ENCODE peak calls at places on chromosomes 4 and X, in nine cellular contexts. One of them, this sample, is unnamed.

GRCh38 chr4:17778431-17778830 is 3.0 kb downstream of the FAM184B start:
- DNase-seq in heart left ventricle: no peak
- DNase-seq in ELR: no peak
- DNase-seq in uterus: no peak
- DNase-seq in kidney epithelial cell: no peak
- DNase-seq in aorta: no peak
- DNase-seq in NCI-H1092: no peak
- DNase-seq in pancreas: no peak
- DNase-seq in stimulated activated CD4-positive, alpha-beta T cell treated with anti-CD3 and anti-CD28 coated beads, Interleukin-1b, Interleukin-23, amount 100 ng/mL, for 1 hour: no peak
- DNase-seq in this sample: no peak

GRCh38 chr4:7519638-7520373 is 85.1 kb upstream of the PSAPL1 start:
- DNase-seq in aorta: no peak
- DNase-seq in ELR: no peak
- DNase-seq in heart left ventricle: no peak
- DNase-seq in uterus: no peak
- DNase-seq in kidney epithelial cell: no peak
- DNase-seq in pancreas: no peak
- DNase-seq in stimulated activated CD4-positive, alpha-beta T cell treated with anti-CD3 and anti-CD28 coated beads, Interleukin-1b, Interleukin-23, amount 100 ng/mL, for 1 hour: no peak
- DNase-seq in NCI-H1092: no peak
- DNase-seq in this sample: no peak

GRCh38 chr4:142703694-142704309 is 142.3 kb downstream of the INPP4B start:
- DNase-seq in pancreas: no peak
- DNase-seq in NCI-H1092: no peak
- DNase-seq in aorta: no peak
- DNase-seq in heart left ventricle: no peak
- DNase-seq in kidney epithelial cell: no peak
- DNase-seq in stimulated activated CD4-positive, alpha-beta T cell treated with anti-CD3 and anti-CD28 coated beads, Interleukin-1b, Interleukin-23, amount 100 ng/mL, for 1 hour: no peak
- DNase-seq in ELR: no peak
- DNase-seq in uterus: no peak
- DNase-seq in this sample: no peak

GRCh38 chr4:38166768-38167167 is 206.6 kb downstream of the PTTG2 start:
- DNase-seq in uterus: no peak
- DNase-seq in aorta: no peak
- DNase-seq in ELR: no peak
- DNase-seq in pancreas: no peak
- DNase-seq in NCI-H1092: no peak
- DNase-seq in heart left ventricle: no peak
- DNase-seq in kidney epithelial cell: no peak
- DNase-seq in stimulated activated CD4-positive, alpha-beta T cell treated with anti-CD3 and anti-CD28 coated beads, Interleukin-1b, Interleukin-23, amount 100 ng/mL, for 1 hour: no peak
- DNase-seq in this sample: no peak

GRCh38 chrX:129522184-129523059 is 868 bp downstream of the SMARCA1 start:
- DNase-seq in heart left ventricle: peak
- DNase-seq in pancreas: peak
- DNase-seq in NCI-H1092: peak
- DNase-seq in stimulated activated CD4-positive, alpha-beta T cell treated with anti-CD3 and anti-CD28 coated beads, Interleukin-1b, Interleukin-23, amount 100 ng/mL, for 1 hour: no peak
- DNase-seq in kidney epithelial cell: no peak
- DNase-seq in uterus: peak
- DNase-seq in aorta: peak
- DNase-seq in ELR: peak
- DNase-seq in this sample: peak

GRCh38 chr4:140755811-140756291 is 334 bp downstream of the TBC1D9 start:
- DNase-seq in NCI-H1092: peak
- DNase-seq in pancreas: peak
- DNase-seq in heart left ventricle: peak
- DNase-seq in stimulated activated CD4-positive, alpha-beta T cell treated with anti-CD3 and anti-CD28 coated beads, Interleukin-1b, Interleukin-23, amount 100 ng/mL, for 1 hour: no peak
- DNase-seq in uterus: peak
- DNase-seq in aorta: peak
- DNase-seq in ELR: peak
- DNase-seq in kidney epithelial cell: no peak
- DNase-seq in this sample: peak

GRCh38 chr4:87088188-87088587 is 132.2 kb downstream of the KLHL8 start:
- DNase-seq in ELR: no peak
- DNase-seq in aorta: no peak
- DNase-seq in pancreas: no peak
- DNase-seq in NCI-H1092: no peak
- DNase-seq in stimulated activated CD4-positive, alpha-beta T cell treated with anti-CD3 and anti-CD28 coated beads, Interleukin-1b, Interleukin-23, amount 100 ng/mL, for 1 hour: no peak
- DNase-seq in kidney epithelial cell: no peak
- DNase-seq in heart left ventricle: no peak
- DNase-seq in uterus: no peak
- DNase-seq in this sample: no peak

GRCh38 chrX:10574663-10575062 is 45.7 kb downstream of the MID1 start:
- DNase-seq in heart left ventricle: no peak
- DNase-seq in stimulated activated CD4-positive, alpha-beta T cell treated with anti-CD3 and anti-CD28 coated beads, Interleukin-1b, Interleukin-23, amount 100 ng/mL, for 1 hour: no peak
- DNase-seq in uterus: no peak
- DNase-seq in NCI-H1092: no peak
- DNase-seq in ELR: peak
- DNase-seq in kidney epithelial cell: peak
- DNase-seq in pancreas: no peak
- DNase-seq in aorta: no peak
- DNase-seq in this sample: no peak

GRCh38 chr4:12486995-12487394 is 997.1 kb downstream of the RAB28 start:
- DNase-seq in NCI-H1092: no peak
- DNase-seq in uterus: no peak
- DNase-seq in ELR: no peak
- DNase-seq in pancreas: no peak
- DNase-seq in stimulated activated CD4-positive, alpha-beta T cell treated with anti-CD3 and anti-CD28 coated beads, Interleukin-1b, Interleukin-23, amount 100 ng/mL, for 1 hour: no peak
- DNase-seq in kidney epithelial cell: no peak
- DNase-seq in heart left ventricle: no peak
- DNase-seq in aorta: no peak
- DNase-seq in this sample: no peak

GRCh38 chr4:770022-770421 is 55.9 kb downstream of the CPLX1 start:
- DNase-seq in ELR: peak
- DNase-seq in kidney epithelial cell: no peak
- DNase-seq in uterus: no peak
- DNase-seq in heart left ventricle: peak
- DNase-seq in stimulated activated CD4-positive, alpha-beta T cell treated with anti-CD3 and anti-CD28 coated beads, Interleukin-1b, Interleukin-23, amount 100 ng/mL, for 1 hour: no peak
- DNase-seq in aorta: no peak
- DNase-seq in pancreas: peak
- DNase-seq in NCI-H1092: no peak
- DNase-seq in this sample: no peak

GRCh38 chr4:42478941-42479340 is 81.7 kb downstream of the SHISA3 start:
- DNase-seq in aorta: no peak
- DNase-seq in kidney epithelial cell: no peak
- DNase-seq in heart left ventricle: no peak
- DNase-seq in stimulated activated CD4-positive, alpha-beta T cell treated with anti-CD3 and anti-CD28 coated beads, Interleukin-1b, Interleukin-23, amount 100 ng/mL, for 1 hour: no peak
- DNase-seq in NCI-H1092: no peak
- DNase-seq in ELR: no peak
- DNase-seq in uterus: no peak
- DNase-seq in pancreas: no peak
- DNase-seq in this sample: no peak

GRCh38 chr4:5543681-5544080 is 164.7 kb downstream of the EVC2 start:
- DNase-seq in pancreas: no peak
- DNase-seq in kidney epithelial cell: no peak
- DNase-seq in ELR: no peak
- DNase-seq in uterus: no peak
- DNase-seq in stimulated activated CD4-positive, alpha-beta T cell treated with anti-CD3 and anti-CD28 coated beads, Interleukin-1b, Interleukin-23, amount 100 ng/mL, for 1 hour: no peak
- DNase-seq in NCI-H1092: no peak
- DNase-seq in aorta: no peak
- DNase-seq in heart left ventricle: no peak
- DNase-seq in this sample: no peak

GRCh38 chrX:149487292-149487691 is 17.8 kb downstream of the IDS start:
- DNase-seq in pancreas: no peak
- DNase-seq in stimulated activated CD4-positive, alpha-beta T cell treated with anti-CD3 and anti-CD28 coated beads, Interleukin-1b, Interleukin-23, amount 100 ng/mL, for 1 hour: no peak
- DNase-seq in uterus: no peak
- DNase-seq in ELR: peak
- DNase-seq in NCI-H1092: no peak
- DNase-seq in heart left ventricle: no peak
- DNase-seq in aorta: no peak
- DNase-seq in kidney epithelial cell: no peak
- DNase-seq in this sample: no peak

GRCh38 chr4:158895797-158896442 is 127.1 kb downstream of the FNIP2 start:
- DNase-seq in uterus: no peak
- DNase-seq in aorta: no peak
- DNase-seq in pancreas: no peak
- DNase-seq in ELR: peak
- DNase-seq in kidney epithelial cell: no peak
- DNase-seq in stimulated activated CD4-positive, alpha-beta T cell treated with anti-CD3 and anti-CD28 coated beads, Interleukin-1b, Interleukin-23, amount 100 ng/mL, for 1 hour: no peak
- DNase-seq in NCI-H1092: no peak
- DNase-seq in heart left ventricle: no peak
- DNase-seq in this sample: no peak

GRCh38 chr4:76764251-76764650 is 133.7 kb downstream of the SOWAHB start:
- DNase-seq in stimulated activated CD4-positive, alpha-beta T cell treated with anti-CD3 and anti-CD28 coated beads, Interleukin-1b, Interleukin-23, amount 100 ng/mL, for 1 hour: no peak
- DNase-seq in heart left ventricle: no peak
- DNase-seq in kidney epithelial cell: no peak
- DNase-seq in ELR: peak
- DNase-seq in aorta: no peak
- DNase-seq in uterus: no peak
- DNase-seq in pancreas: no peak
- DNase-seq in NCI-H1092: no peak
- DNase-seq in this sample: no peak

GRCh38 chr4:180028682-180029081 is 2214.5 kb upstream of the TENM3 start:
- DNase-seq in heart left ventricle: no peak
- DNase-seq in uterus: no peak
- DNase-seq in NCI-H1092: no peak
- DNase-seq in kidney epithelial cell: no peak
- DNase-seq in ELR: peak
- DNase-seq in pancreas: peak
- DNase-seq in aorta: no peak
- DNase-seq in stimulated activated CD4-positive, alpha-beta T cell treated with anti-CD3 and anti-CD28 coated beads, Interleukin-1b, Interleukin-23, amount 100 ng/mL, for 1 hour: no peak
- DNase-seq in this sample: no peak

GRCh38 chr4:7781361-7781760 is 158.3 kb downstream of the AFAP1 start:
- DNase-seq in aorta: peak
- DNase-seq in heart left ventricle: no peak
- DNase-seq in uterus: no peak
- DNase-seq in NCI-H1092: no peak
- DNase-seq in stimulated activated CD4-positive, alpha-beta T cell treated with anti-CD3 and anti-CD28 coated beads, Interleukin-1b, Interleukin-23, amount 100 ng/mL, for 1 hour: no peak
- DNase-seq in kidney epithelial cell: no peak
- DNase-seq in pancreas: no peak
- DNase-seq in ELR: peak
- DNase-seq in this sample: no peak

GRCh38 chr4:183100827-183101226 is 1.8 kb downstream of the WWC2 start:
- DNase-seq in uterus: no peak
- DNase-seq in heart left ventricle: no peak
- DNase-seq in NCI-H1092: no peak
- DNase-seq in ELR: peak
- DNase-seq in kidney epithelial cell: no peak
- DNase-seq in stimulated activated CD4-positive, alpha-beta T cell treated with anti-CD3 and anti-CD28 coated beads, Interleukin-1b, Interleukin-23, amount 100 ng/mL, for 1 hour: no peak
- DNase-seq in pancreas: no peak
- DNase-seq in aorta: no peak
- DNase-seq in this sample: no peak

GRCh38 chr4:124178449-124179021 is 534.0 kb downstream of the ANKRD50 start:
- DNase-seq in heart left ventricle: no peak
- DNase-seq in kidney epithelial cell: no peak
- DNase-seq in NCI-H1092: no peak
- DNase-seq in uterus: no peak
- DNase-seq in ELR: peak
- DNase-seq in pancreas: no peak
- DNase-seq in aorta: peak
- DNase-seq in stimulated activated CD4-positive, alpha-beta T cell treated with anti-CD3 and anti-CD28 coated beads, Interleukin-1b, Interleukin-23, amount 100 ng/mL, for 1 hour: no peak
- DNase-seq in this sample: no peak

GRCh38 chr4:48906283-48907173 is at the start of gene OCIAD2:
- DNase-seq in heart left ventricle: peak
- DNase-seq in uterus: peak
- DNase-seq in stimulated activated CD4-positive, alpha-beta T cell treated with anti-CD3 and anti-CD28 coated beads, Interleukin-1b, Interleukin-23, amount 100 ng/mL, for 1 hour: peak
- DNase-seq in kidney epithelial cell: peak
- DNase-seq in aorta: peak
- DNase-seq in ELR: peak
- DNase-seq in pancreas: peak
- DNase-seq in NCI-H1092: peak
- DNase-seq in this sample: no peak

GRCh38 chrX:71814123-71814912 is 51.2 kb downstream of the CXorf49B start:
- DNase-seq in stimulated activated CD4-positive, alpha-beta T cell treated with anti-CD3 and anti-CD28 coated beads, Interleukin-1b, Interleukin-23, amount 100 ng/mL, for 1 hour: no peak
- DNase-seq in pancreas: peak
- DNase-seq in uterus: no peak
- DNase-seq in aorta: peak
- DNase-seq in heart left ventricle: no peak
- DNase-seq in kidney epithelial cell: no peak
- DNase-seq in NCI-H1092: no peak
- DNase-seq in ELR: no peak
- DNase-seq in this sample: no peak

GRCh38 chrX:20263474-20263873 is 3.2 kb downstream of the RPS6KA3 start:
- DNase-seq in pancreas: no peak
- DNase-seq in ELR: peak
- DNase-seq in uterus: no peak
- DNase-seq in stimulated activated CD4-positive, alpha-beta T cell treated with anti-CD3 and anti-CD28 coated beads, Interleukin-1b, Interleukin-23, amount 100 ng/mL, for 1 hour: no peak
- DNase-seq in aorta: no peak
- DNase-seq in kidney epithelial cell: no peak
- DNase-seq in NCI-H1092: no peak
- DNase-seq in heart left ventricle: no peak
- DNase-seq in this sample: no peak

GRCh38 chr4:6710282-6710681 is 617 bp upstream of the MRFAP1L1 start:
- DNase-seq in uterus: no peak
- DNase-seq in pancreas: no peak
- DNase-seq in kidney epithelial cell: no peak
- DNase-seq in NCI-H1092: no peak
- DNase-seq in heart left ventricle: no peak
- DNase-seq in aorta: peak
- DNase-seq in ELR: peak
- DNase-seq in stimulated activated CD4-positive, alpha-beta T cell treated with anti-CD3 and anti-CD28 coated beads, Interleukin-1b, Interleukin-23, amount 100 ng/mL, for 1 hour: no peak
- DNase-seq in this sample: no peak

GRCh38 chrX:132984058-132984650 is 25.7 kb upstream of the HS6ST2 start:
- DNase-seq in heart left ventricle: no peak
- DNase-seq in kidney epithelial cell: no peak
- DNase-seq in aorta: no peak
- DNase-seq in NCI-H1092: no peak
- DNase-seq in ELR: no peak
- DNase-seq in pancreas: no peak
- DNase-seq in uterus: no peak
- DNase-seq in stimulated activated CD4-positive, alpha-beta T cell treated with anti-CD3 and anti-CD28 coated beads, Interleukin-1b, Interleukin-23, amount 100 ng/mL, for 1 hour: no peak
- DNase-seq in this sample: no peak

GRCh38 chrX:10797493-10797892 is 177.1 kb upstream of the MID1 start:
- DNase-seq in pancreas: no peak
- DNase-seq in stimulated activated CD4-positive, alpha-beta T cell treated with anti-CD3 and anti-CD28 coated beads, Interleukin-1b, Interleukin-23, amount 100 ng/mL, for 1 hour: no peak
- DNase-seq in NCI-H1092: no peak
- DNase-seq in aorta: no peak
- DNase-seq in uterus: no peak
- DNase-seq in ELR: no peak
- DNase-seq in kidney epithelial cell: no peak
- DNase-seq in heart left ventricle: no peak
- DNase-seq in this sample: no peak

GRCh38 chrX:121389976-121390709 is 342.7 kb downstream of the GLUD2 start:
- DNase-seq in kidney epithelial cell: no peak
- DNase-seq in pancreas: no peak
- DNase-seq in ELR: no peak
- DNase-seq in stimulated activated CD4-positive, alpha-beta T cell treated with anti-CD3 and anti-CD28 coated beads, Interleukin-1b, Interleukin-23, amount 100 ng/mL, for 1 hour: no peak
- DNase-seq in NCI-H1092: no peak
- DNase-seq in uterus: no peak
- DNase-seq in aorta: no peak
- DNase-seq in heart left ventricle: no peak
- DNase-seq in this sample: no peak

GRCh38 chrX:43677993-43678392 is 21.9 kb downstream of the MAOA start:
- DNase-seq in kidney epithelial cell: no peak
- DNase-seq in heart left ventricle: no peak
- DNase-seq in NCI-H1092: no peak
- DNase-seq in stimulated activated CD4-positive, alpha-beta T cell treated with anti-CD3 and anti-CD28 coated beads, Interleukin-1b, Interleukin-23, amount 100 ng/mL, for 1 hour: no peak
- DNase-seq in pancreas: no peak
- DNase-seq in aorta: no peak
- DNase-seq in ELR: no peak
- DNase-seq in uterus: no peak
- DNase-seq in this sample: no peak

GRCh38 chrX:74249963-74250362 is 54.0 kb upstream of the ZCCHC13 start:
- DNase-seq in kidney epithelial cell: no peak
- DNase-seq in heart left ventricle: no peak
- DNase-seq in stimulated activated CD4-positive, alpha-beta T cell treated with anti-CD3 and anti-CD28 coated beads, Interleukin-1b, Interleukin-23, amount 100 ng/mL, for 1 hour: no peak
- DNase-seq in aorta: no peak
- DNase-seq in uterus: no peak
- DNase-seq in pancreas: no peak
- DNase-seq in ELR: no peak
- DNase-seq in NCI-H1092: no peak
- DNase-seq in this sample: no peak

GRCh38 chr4:54687887-54688841 is 30.4 kb downstream of the KIT start:
- DNase-seq in ELR: no peak
- DNase-seq in kidney epithelial cell: peak
- DNase-seq in pancreas: no peak
- DNase-seq in aorta: no peak
- DNase-seq in heart left ventricle: no peak
- DNase-seq in uterus: no peak
- DNase-seq in stimulated activated CD4-positive, alpha-beta T cell treated with anti-CD3 and anti-CD28 coated beads, Interleukin-1b, Interleukin-23, amount 100 ng/mL, for 1 hour: no peak
- DNase-seq in NCI-H1092: no peak
- DNase-seq in this sample: no peak

GRCh38 chr4:99816611-99817309 is at the start of gene DAPP1:
- DNase-seq in uterus: no peak
- DNase-seq in pancreas: no peak
- DNase-seq in stimulated activated CD4-positive, alpha-beta T cell treated with anti-CD3 and anti-CD28 coated beads, Interleukin-1b, Interleukin-23, amount 100 ng/mL, for 1 hour: peak
- DNase-seq in aorta: no peak
- DNase-seq in kidney epithelial cell: no peak
- DNase-seq in NCI-H1092: no peak
- DNase-seq in heart left ventricle: peak
- DNase-seq in ELR: peak
- DNase-seq in this sample: no peak

GRCh38 chrX:2402361-2402690 is 98.5 kb downstream of the DHRSX start:
- DNase-seq in stimulated activated CD4-positive, alpha-beta T cell treated with anti-CD3 and anti-CD28 coated beads, Interleukin-1b, Interleukin-23, amount 100 ng/mL, for 1 hour: no peak
- DNase-seq in pancreas: no peak
- DNase-seq in heart left ventricle: no peak
- DNase-seq in aorta: no peak
- DNase-seq in NCI-H1092: no peak
- DNase-seq in ELR: no peak
- DNase-seq in kidney epithelial cell: no peak
- DNase-seq in uterus: no peak
- DNase-seq in this sample: no peak

This sample was measured in HuH-7.5.